ENCODE peak calls at places on chromosome 1, in six cellular contexts. One of them, this sample, is unnamed.

GRCh38 chr1:19036049-19036546 is 79.6 kb upstream of the IFFO2 start:
- DNase-seq in OCI-M1: no peak
- DNase-seq in activated CD8-positive, alpha-beta memory T cell treated with anti-CD3 and anti-CD28 coated beads for 24 hours: no peak
- DNase-seq in T-helper 1 cell: no peak
- DNase-seq in cardiac fibroblast: no peak
- DNase-seq in activated T-helper 1 cell treated with anti-CD3 and anti-CD28 coated beads, Interleukin-2, amount 50 U/mL, for 16 hours: no peak
- DNase-seq in this sample: no peak

GRCh38 chr1:40853113-40853999 is 8.8 kb downstream of the CITED4 start:
- DNase-seq in OCI-M1: no peak
- DNase-seq in activated CD8-positive, alpha-beta memory T cell treated with anti-CD3 and anti-CD28 coated beads for 24 hours: no peak
- DNase-seq in T-helper 1 cell: no peak
- DNase-seq in cardiac fibroblast: no peak
- DNase-seq in activated T-helper 1 cell treated with anti-CD3 and anti-CD28 coated beads, Interleukin-2, amount 50 U/mL, for 16 hours: no peak
- DNase-seq in this sample: no peak

GRCh38 chr1:85850238-85850637 is 142.0 kb upstream of the ZNHIT6 start:
- DNase-seq in OCI-M1: peak; percentile 58
- DNase-seq in activated CD8-positive, alpha-beta memory T cell treated with anti-CD3 and anti-CD28 coated beads for 24 hours: no peak
- DNase-seq in T-helper 1 cell: no peak
- DNase-seq in cardiac fibroblast: peak; percentile 87
- DNase-seq in activated T-helper 1 cell treated with anti-CD3 and anti-CD28 coated beads, Interleukin-2, amount 50 U/mL, for 16 hours: no peak
- DNase-seq in this sample: no peak

GRCh38 chr1:223423641-223424233 is 30.5 kb downstream of the CCDC185 start:
- DNase-seq in OCI-M1: no peak
- DNase-seq in activated CD8-positive, alpha-beta memory T cell treated with anti-CD3 and anti-CD28 coated beads for 24 hours: no peak
- DNase-seq in T-helper 1 cell: no peak
- DNase-seq in cardiac fibroblast: no peak
- DNase-seq in activated T-helper 1 cell treated with anti-CD3 and anti-CD28 coated beads, Interleukin-2, amount 50 U/mL, for 16 hours: no peak
- DNase-seq in this sample: no peak

GRCh38 chr1:29358183-29358582 is 121.9 kb downstream of the PTPRU start:
- DNase-seq in OCI-M1: no peak
- DNase-seq in activated CD8-positive, alpha-beta memory T cell treated with anti-CD3 and anti-CD28 coated beads for 24 hours: no peak
- DNase-seq in T-helper 1 cell: no peak
- DNase-seq in cardiac fibroblast: no peak
- DNase-seq in activated T-helper 1 cell treated with anti-CD3 and anti-CD28 coated beads, Interleukin-2, amount 50 U/mL, for 16 hours: no peak
- DNase-seq in this sample: no peak

GRCh38 chr1:28775121-28775942 is 36.6 kb upstream of the OPRD1 start:
- DNase-seq in OCI-M1: peak; percentile 89
- DNase-seq in activated CD8-positive, alpha-beta memory T cell treated with anti-CD3 and anti-CD28 coated beads for 24 hours: peak; percentile 81
- DNase-seq in T-helper 1 cell: peak; percentile 70
- DNase-seq in cardiac fibroblast: peak; percentile 80
- DNase-seq in activated T-helper 1 cell treated with anti-CD3 and anti-CD28 coated beads, Interleukin-2, amount 50 U/mL, for 16 hours: peak; percentile 47
- DNase-seq in this sample: peak; percentile 52

GRCh38 chr1:86542626-86543025 is 4.3 kb upstream of the CLCA4 start:
- DNase-seq in OCI-M1: no peak
- DNase-seq in activated CD8-positive, alpha-beta memory T cell treated with anti-CD3 and anti-CD28 coated beads for 24 hours: no peak
- DNase-seq in T-helper 1 cell: no peak
- DNase-seq in cardiac fibroblast: no peak
- DNase-seq in activated T-helper 1 cell treated with anti-CD3 and anti-CD28 coated beads, Interleukin-2, amount 50 U/mL, for 16 hours: no peak
- DNase-seq in this sample: no peak

GRCh38 chr1:19234224-19234623 is 17.1 kb downstream of the EMC1 start:
- DNase-seq in OCI-M1: no peak
- DNase-seq in activated CD8-positive, alpha-beta memory T cell treated with anti-CD3 and anti-CD28 coated beads for 24 hours: no peak
- DNase-seq in T-helper 1 cell: no peak
- DNase-seq in cardiac fibroblast: no peak
- DNase-seq in activated T-helper 1 cell treated with anti-CD3 and anti-CD28 coated beads, Interleukin-2, amount 50 U/mL, for 16 hours: no peak
- DNase-seq in this sample: no peak

GRCh38 chr1:201250326-201251011 is 32.8 kb upstream of the PKP1 start:
- DNase-seq in OCI-M1: no peak
- DNase-seq in activated CD8-positive, alpha-beta memory T cell treated with anti-CD3 and anti-CD28 coated beads for 24 hours: no peak
- DNase-seq in T-helper 1 cell: no peak
- DNase-seq in cardiac fibroblast: no peak
- DNase-seq in activated T-helper 1 cell treated with anti-CD3 and anti-CD28 coated beads, Interleukin-2, amount 50 U/mL, for 16 hours: no peak
- DNase-seq in this sample: no peak